ENCODE peak calls at places on chromosomes 2 and 18, in ten cellular contexts. One of them, this sample, is unnamed.

GRCh38 chr2:12700989-12701388 is 15.7 kb upstream of the TRIB2 start:
- DNase-seq in B cell: no peak
- DNase-seq in nephron progenitor cell: no peak
- DNase-seq in A549: no peak
- DNase-seq in neural crest cell: no peak
- DNase-seq in GM12878: no peak
- DNase-seq in GM12865: no peak
- DNase-seq in WTC11: no peak
- DNase-seq in type B pancreatic cell: no peak
- DNase-seq in GM23338: no peak
- DNase-seq in this sample: no peak

GRCh38 chr2:18987592-18988073 is 370.8 kb downstream of the OSR1 start:
- DNase-seq in B cell: no peak
- DNase-seq in nephron progenitor cell: no peak
- DNase-seq in A549: peak
- DNase-seq in neural crest cell: no peak
- DNase-seq in GM12878: no peak
- DNase-seq in GM12865: no peak
- DNase-seq in WTC11: no peak
- DNase-seq in type B pancreatic cell: no peak
- DNase-seq in GM23338: no peak
- DNase-seq in this sample: no peak

GRCh38 chr18:74197705-74198341 is 49.5 kb downstream of the TIMM21 start:
- DNase-seq in B cell: no peak
- DNase-seq in nephron progenitor cell: no peak
- DNase-seq in A549: no peak
- DNase-seq in neural crest cell: no peak
- DNase-seq in GM12878: no peak
- DNase-seq in GM12865: no peak
- DNase-seq in WTC11: no peak
- DNase-seq in type B pancreatic cell: no peak
- DNase-seq in GM23338: peak
- DNase-seq in this sample: no peak

GRCh38 chr2:186737737-186738508 is 44.1 kb downstream of the FAM171B start:
- DNase-seq in B cell: no peak
- DNase-seq in nephron progenitor cell: no peak
- DNase-seq in A549: no peak
- DNase-seq in neural crest cell: no peak
- DNase-seq in GM12878: no peak
- DNase-seq in GM12865: no peak
- DNase-seq in WTC11: no peak
- DNase-seq in type B pancreatic cell: no peak
- DNase-seq in GM23338: peak
- DNase-seq in this sample: no peak

GRCh38 chr2:135913726-135914365 is 37.6 kb upstream of the MCM6 start:
- DNase-seq in B cell: peak
- DNase-seq in nephron progenitor cell: peak
- DNase-seq in A549: peak
- DNase-seq in neural crest cell: peak
- DNase-seq in GM12878: no peak
- DNase-seq in GM12865: peak
- DNase-seq in WTC11: no peak
- DNase-seq in type B pancreatic cell: no peak
- DNase-seq in GM23338: peak
- DNase-seq in this sample: no peak

GRCh38 chr2:176464886-176465564 is 195.8 kb downstream of the MTX2 start:
- DNase-seq in B cell: no peak
- DNase-seq in nephron progenitor cell: peak
- DNase-seq in A549: no peak
- DNase-seq in neural crest cell: no peak
- DNase-seq in GM12878: no peak
- DNase-seq in GM12865: peak
- DNase-seq in WTC11: no peak
- DNase-seq in type B pancreatic cell: no peak
- DNase-seq in GM23338: no peak
- DNase-seq in this sample: no peak

GRCh38 chr2:43075906-43076585 is 150.4 kb downstream of the ZFP36L2 start:
- DNase-seq in B cell: no peak
- DNase-seq in nephron progenitor cell: no peak
- DNase-seq in A549: peak
- DNase-seq in neural crest cell: no peak
- DNase-seq in GM12878: no peak
- DNase-seq in GM12865: no peak
- DNase-seq in WTC11: no peak
- DNase-seq in type B pancreatic cell: no peak
- DNase-seq in GM23338: no peak
- DNase-seq in this sample: no peak

GRCh38 chr18:46039967-46040746 is 31.9 kb downstream of the PSTPIP2 start:
- DNase-seq in B cell: no peak
- DNase-seq in nephron progenitor cell: no peak
- DNase-seq in A549: no peak
- DNase-seq in neural crest cell: no peak
- DNase-seq in GM12878: no peak
- DNase-seq in GM12865: no peak
- DNase-seq in WTC11: no peak
- DNase-seq in type B pancreatic cell: no peak
- DNase-seq in GM23338: no peak
- DNase-seq in this sample: no peak

GRCh38 chr18:32037616-32038015 is 19.0 kb downstream of the RNF125 start:
- DNase-seq in B cell: no peak
- DNase-seq in nephron progenitor cell: no peak
- DNase-seq in A549: no peak
- DNase-seq in neural crest cell: no peak
- DNase-seq in GM12878: no peak
- DNase-seq in GM12865: no peak
- DNase-seq in WTC11: no peak
- DNase-seq in type B pancreatic cell: no peak
- DNase-seq in GM23338: no peak
- DNase-seq in this sample: no peak

GRCh38 chr2:106584304-106584954 is 97.3 kb downstream of the CD8B2 start:
- DNase-seq in B cell: no peak
- DNase-seq in nephron progenitor cell: no peak
- DNase-seq in A549: no peak
- DNase-seq in neural crest cell: no peak
- DNase-seq in GM12878: no peak
- DNase-seq in GM12865: no peak
- DNase-seq in WTC11: peak
- DNase-seq in type B pancreatic cell: no peak
- DNase-seq in GM23338: peak
- DNase-seq in this sample: no peak

GRCh38 chr2:182280128-182280527 is 146.7 kb downstream of the PDE1A start:
- DNase-seq in B cell: no peak
- DNase-seq in nephron progenitor cell: no peak
- DNase-seq in A549: no peak
- DNase-seq in neural crest cell: no peak
- DNase-seq in GM12878: no peak
- DNase-seq in GM12865: no peak
- DNase-seq in WTC11: no peak
- DNase-seq in type B pancreatic cell: no peak
- DNase-seq in GM23338: no peak
- DNase-seq in this sample: no peak

GRCh38 chr2:102634831-102635241 is 15.5 kb downstream of the SLC9A2 start:
- DNase-seq in B cell: no peak
- DNase-seq in nephron progenitor cell: no peak
- DNase-seq in A549: no peak
- DNase-seq in neural crest cell: no peak
- DNase-seq in GM12878: no peak
- DNase-seq in GM12865: no peak
- DNase-seq in WTC11: no peak
- DNase-seq in type B pancreatic cell: no peak
- DNase-seq in GM23338: no peak
- DNase-seq in this sample: no peak

GRCh38 chr2:28748176-28748575 is 3.5 kb upstream of the PPP1CB start:
- DNase-seq in B cell: no peak
- DNase-seq in nephron progenitor cell: no peak
- DNase-seq in A549: no peak
- DNase-seq in neural crest cell: no peak
- DNase-seq in GM12878: no peak
- DNase-seq in GM12865: peak
- DNase-seq in WTC11: no peak
- DNase-seq in type B pancreatic cell: no peak
- DNase-seq in GM23338: no peak
- DNase-seq in this sample: no peak

GRCh38 chr2:162465430-162465829 is 121.5 kb downstream of the GCA start:
- DNase-seq in B cell: no peak
- DNase-seq in nephron progenitor cell: no peak
- DNase-seq in A549: no peak
- DNase-seq in neural crest cell: no peak
- DNase-seq in GM12878: no peak
- DNase-seq in GM12865: no peak
- DNase-seq in WTC11: no peak
- DNase-seq in type B pancreatic cell: no peak
- DNase-seq in GM23338: no peak
- DNase-seq in this sample: no peak

GRCh38 chr2:23621616-23622015 is 236.6 kb downstream of the KLHL29 start:
- DNase-seq in B cell: no peak
- DNase-seq in nephron progenitor cell: no peak
- DNase-seq in A549: no peak
- DNase-seq in neural crest cell: no peak
- DNase-seq in GM12878: no peak
- DNase-seq in GM12865: no peak
- DNase-seq in WTC11: no peak
- DNase-seq in type B pancreatic cell: no peak
- DNase-seq in GM23338: no peak
- DNase-seq in this sample: no peak

GRCh38 chr18:7177131-7177744 is 53.7 kb upstream of the LRRC30 start:
- DNase-seq in B cell: no peak
- DNase-seq in nephron progenitor cell: peak
- DNase-seq in A549: peak
- DNase-seq in neural crest cell: peak
- DNase-seq in GM12878: no peak
- DNase-seq in GM12865: no peak
- DNase-seq in WTC11: peak
- DNase-seq in type B pancreatic cell: no peak
- DNase-seq in GM23338: peak
- DNase-seq in this sample: peak

DNA sequence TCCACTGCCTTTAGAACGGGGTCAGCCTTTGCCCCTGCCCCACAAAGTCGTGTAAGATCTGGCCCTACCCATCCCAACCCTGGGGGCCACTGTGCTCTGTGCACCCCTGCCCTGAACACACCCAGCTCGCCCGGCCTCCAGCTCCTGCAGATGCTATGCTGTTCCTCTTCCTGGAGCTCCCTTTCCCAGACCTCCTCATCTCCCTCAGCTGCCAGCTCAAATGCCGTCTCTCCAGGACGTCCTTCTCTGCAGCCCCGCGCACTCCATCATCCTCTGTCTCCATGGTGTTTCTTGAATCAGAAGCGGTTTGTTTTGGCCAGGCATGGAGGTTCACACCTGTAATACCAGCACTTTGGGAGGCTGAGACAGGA is 94.1 kb downstream of the SH3BP4 start:
- DNase-seq in B cell: no peak
- DNase-seq in nephron progenitor cell: no peak
- DNase-seq in A549: no peak
- DNase-seq in neural crest cell: no peak
- DNase-seq in GM12878: no peak
- DNase-seq in GM12865: no peak
- DNase-seq in WTC11: no peak
- DNase-seq in type B pancreatic cell: no peak
- DNase-seq in GM23338: no peak
- DNase-seq in this sample: no peak
- TF ChIP-seq CTCF in B cell: no peak
- TF ChIP-seq CTCF in nephron progenitor cell: no peak
- TF ChIP-seq CTCF in A549: no peak
- TF ChIP-seq CTCF in neural crest cell: no peak
- TF ChIP-seq CTCF in GM12878: no peak
- TF ChIP-seq CTCF in GM12865: no peak
- TF ChIP-seq CTCF in WTC11: no peak
- TF ChIP-seq CTCF in type B pancreatic cell: no peak
- TF ChIP-seq CTCF in GM23338: no peak
- TF ChIP-seq CTCF in this sample: no peak

GRCh38 chr18:11316546-11316945 is 167.2 kb upstream of the PIEZO2 start:
- DNase-seq in B cell: no peak
- DNase-seq in nephron progenitor cell: no peak
- DNase-seq in A549: no peak
- DNase-seq in neural crest cell: no peak
- DNase-seq in GM12878: no peak
- DNase-seq in GM12865: no peak
- DNase-seq in WTC11: no peak
- DNase-seq in type B pancreatic cell: no peak
- DNase-seq in GM23338: no peak
- DNase-seq in this sample: no peak
- TF ChIP-seq CTCF in B cell: no peak
- TF ChIP-seq CTCF in nephron progenitor cell: no peak
- TF ChIP-seq CTCF in A549: no peak
- TF ChIP-seq CTCF in neural crest cell: no peak
- TF ChIP-seq CTCF in GM12878: no peak
- TF ChIP-seq CTCF in GM12865: no peak
- TF ChIP-seq CTCF in WTC11: no peak
- TF ChIP-seq CTCF in type B pancreatic cell: no peak
- TF ChIP-seq CTCF in GM23338: no peak
- TF ChIP-seq CTCF in this sample: no peak

DNA sequence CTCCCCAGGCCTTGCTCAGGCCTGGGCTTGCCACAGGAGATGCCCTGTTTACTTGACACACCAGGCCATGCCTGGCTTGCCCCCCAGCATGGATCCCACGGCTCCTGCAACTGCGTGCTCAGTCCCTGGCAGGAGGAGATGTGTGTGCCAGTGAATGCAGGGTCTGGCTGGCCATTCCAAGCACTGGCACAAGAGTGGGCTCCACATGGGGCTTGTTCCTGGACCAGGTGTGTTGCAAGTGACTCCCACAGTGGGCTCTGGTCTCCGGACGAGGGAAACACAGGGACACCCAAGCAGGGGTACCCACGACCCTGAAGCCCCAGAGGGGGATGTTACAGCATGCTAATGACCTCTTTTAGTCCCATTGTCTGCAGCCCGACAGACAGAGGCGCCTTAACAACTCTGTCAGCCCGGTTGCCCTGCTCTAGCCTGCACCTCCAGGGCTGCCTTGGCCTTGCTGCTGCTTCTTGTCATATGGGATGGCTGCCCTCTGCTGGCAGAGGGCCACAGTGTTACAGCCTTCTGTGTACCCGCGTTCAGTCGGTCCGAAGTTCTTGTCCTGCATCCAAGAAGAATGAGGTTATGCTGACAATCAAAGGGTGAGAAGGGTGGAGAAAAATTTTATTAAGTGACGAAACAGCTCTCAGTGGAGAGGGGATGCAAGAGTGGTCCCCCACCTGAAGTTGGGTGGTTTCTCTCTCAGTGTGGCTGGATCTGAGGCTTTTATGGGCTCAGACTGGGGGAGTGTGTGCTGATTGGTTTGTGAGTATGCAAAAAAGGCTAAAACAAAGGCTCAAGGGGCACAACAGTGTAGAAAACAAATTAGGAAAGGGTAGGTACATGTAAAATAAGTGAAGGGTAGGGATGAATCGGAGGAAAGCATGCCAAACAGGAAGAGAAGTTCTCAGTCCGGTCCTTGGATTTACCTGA is 180.4 kb downstream of the MBD5 start:
- DNase-seq in B cell: no peak
- DNase-seq in nephron progenitor cell: peak
- DNase-seq in A549: peak
- DNase-seq in neural crest cell: peak
- DNase-seq in GM12878: no peak
- DNase-seq in GM12865: peak
- DNase-seq in WTC11: peak
- DNase-seq in type B pancreatic cell: no peak
- DNase-seq in GM23338: peak
- DNase-seq in this sample: no peak
- TF ChIP-seq CTCF in B cell: peak
- TF ChIP-seq CTCF in nephron progenitor cell: peak
- TF ChIP-seq CTCF in A549: peak
- TF ChIP-seq CTCF in neural crest cell: peak
- TF ChIP-seq CTCF in GM12878: peak
- TF ChIP-seq CTCF in GM12865: peak
- TF ChIP-seq CTCF in WTC11: peak
- TF ChIP-seq CTCF in type B pancreatic cell: peak
- TF ChIP-seq CTCF in GM23338: peak
- TF ChIP-seq CTCF in this sample: no peak

GRCh38 chr18:51621103-51621969 is 423.9 kb upstream of the MEX3C start:
- DNase-seq in B cell: no peak
- DNase-seq in nephron progenitor cell: peak
- DNase-seq in A549: peak
- DNase-seq in neural crest cell: peak
- DNase-seq in GM12878: peak
- DNase-seq in GM12865: peak
- DNase-seq in WTC11: peak
- DNase-seq in type B pancreatic cell: peak
- DNase-seq in GM23338: peak
- DNase-seq in this sample: peak
- TF ChIP-seq CTCF in B cell: peak
- TF ChIP-seq CTCF in nephron progenitor cell: peak
- TF ChIP-seq CTCF in A549: peak
- TF ChIP-seq CTCF in neural crest cell: peak
- TF ChIP-seq CTCF in GM12878: peak
- TF ChIP-seq CTCF in GM12865: peak
- TF ChIP-seq CTCF in WTC11: peak
- TF ChIP-seq CTCF in type B pancreatic cell: peak
- TF ChIP-seq CTCF in GM23338: peak
- TF ChIP-seq CTCF in this sample: peak